ENCODE peak calls at places on chromosomes 16 and 17, in four cellular contexts. O, U, B and V are unnamed samples.

GRCh38 chr17:44331249-44331760 is 6.7 kb upstream of the SLC25A39 start:
- DNase-seq in U (peak; percentile 91), B (peak; percentile 76), O (peak; percentile 80), V (peak; percentile 81)

GRCh38 chr16:89534147-89534788 is 26.1 kb downstream of the SPG7 start:
- DNase-seq in B (no peak), O (no peak), U (no peak), V (peak; percentile 60)

GRCh38 chr16:81313731-81314602 is 795 bp upstream of the GAN start:
- DNase-seq in B (no peak), U (no peak), O (no peak), V (no peak)

GRCh38 chr17:57493171-57493570 is 236.8 kb downstream of the MSI2 start:
- DNase-seq in U (no peak), B (no peak), O (no peak), V (no peak)

GRCh38 chr17:76585649-76586593 is at the start of gene ST6GALNAC2:
- DNase-seq in U (peak; percentile 89), O (peak; percentile 80), B (peak; percentile 55), V (peak; percentile 71)

GRCh38 chr17:1839516-1839915 is 9.7 kb downstream of the RPA1 start:
- DNase-seq in B (no peak), U (no peak), O (no peak), V (no peak)

GRCh38 chr17:31216053-31216751 is 80.8 kb downstream of the OMG start:
- DNase-seq in B (no peak), U (no peak), O (no peak), V (peak; percentile 73)

GRCh38 chr17:80222376-80223141 is 2.3 kb downstream of the SLC26A11 start:
- DNase-seq in B (no peak), O (no peak), U (no peak), V (no peak)

GRCh38 chr16:30984669-30985400 is at the start of gene HSD3B7:
- DNase-seq in O (peak; percentile 91), U (peak; percentile 98), B (peak; percentile 90), V (peak; percentile 67)

GRCh38 chr16:471353-472198 is 46.1 kb downstream of the RAB11FIP3 start:
- DNase-seq in U (no peak), B (peak; percentile 34), O (no peak), V (peak; percentile 76)

GRCh38 chr17:68344701-68345136 is 53.4 kb downstream of the ARSG start:
- DNase-seq in U (no peak), O (no peak), B (no peak), V (no peak)

GRCh38 chr16:80804451-80805383 is at the start of gene CDYL2:
- DNase-seq in B (peak; percentile 42), O (peak; percentile 50), U (no peak), V (peak; percentile 71)

GRCh38 chr17:50209472-50210248 is 8.2 kb upstream of the COL1A1 start:
- DNase-seq in O (peak; percentile 58), B (peak; percentile 88), U (peak; percentile 97), V (peak; percentile 100)

GRCh38 chr16:87838643-87839541 is 30.4 kb downstream of the SLC7A5 start:
- DNase-seq in O (no peak), U (no peak), B (no peak), V (no peak)

GRCh38 chr17:29407856-29408255 is 17.7 kb downstream of the TAOK1 start:
- DNase-seq in O (no peak), U (no peak), B (no peak), V (no peak)

GRCh38 chr16:14024300-14024699 is 46.8 kb upstream of the MRTFB start:
- DNase-seq in U (peak; percentile 21), B (no peak), O (no peak), V (no peak)

GRCh38 chr16:72789465-72789864 is 258.5 kb downstream of the ZFHX3 start:
- DNase-seq in B (no peak), U (no peak), O (no peak), V (no peak)

GRCh38 chr17:19718041-19718612 is 1.7 kb upstream of the SLC47A2 start:
- DNase-seq in U (no peak), O (no peak), B (no peak), V (no peak)

GRCh38 chr17:61157246-61157887 is 242.3 kb upstream of the TBX2 start:
- DNase-seq in B (peak; percentile 10), U (no peak), O (no peak), V (peak; percentile 44)

GRCh38 chr16:83561876-83562275 is 245.9 kb upstream of the HSBP1 start:
- DNase-seq in U (no peak), O (no peak), B (no peak), V (no peak)

GRCh38 chr16:72646615-72647014 is 401.3 kb downstream of the ZFHX3 start:
- DNase-seq in O (no peak), U (no peak), B (no peak), V (no peak)

GRCh38 chr17:69246726-69247375 is 18.2 kb upstream of the ABCA10 start:
- DNase-seq in O (no peak), B (no peak), U (no peak), V (peak; percentile 24)